ENCODE peak calls at places on chromosomes 5 and 9, in six cellular contexts. D is Peyer's patch; H is aorta; E is DND-41; I is naive thymus-derived CD4-positive, alpha-beta T cell; A is cardiac muscle cell. N is an unnamed sample.

GRCh38 chr9:133238851-133239532 is 29.9 kb upstream of the OBP2B start:
- DNase-seq in E (peak; percentile 19), H (peak; percentile 68), A (peak; percentile 83), D (peak; percentile 44), I (peak; percentile 64), N (peak; percentile 40)

GRCh38 chr9:105127863-105128220 is 116.6 kb upstream of the SLC44A1 start:
- DNase-seq in H (no peak), D (peak; percentile 48), I (peak; percentile 89), E (peak; percentile 84), A (no peak), N (peak; percentile 18)

GRCh38 chr5:120405923-120406322 is 58.2 kb upstream of the PRR16 start:
- DNase-seq in E (no peak), A (no peak), D (no peak), I (no peak), H (no peak), N (no peak)

GRCh38 chr9:136533775-136534157 is 12.1 kb downstream of the NOTCH1 start:
- DNase-seq in A (no peak), E (no peak), I (peak; percentile 29), D (peak; percentile 64), H (peak; percentile 77), N (peak; percentile 67)

GRCh38 chr9:122572456-122572855 is 10.7 kb downstream of the OR1L8 start:
- DNase-seq in E (no peak), A (no peak), H (no peak), I (no peak), D (no peak), N (no peak)

GRCh38 chr5:59608745-59609144 is 284.8 kb downstream of the PDE4D start:
- DNase-seq in D (no peak), I (no peak), H (no peak), A (no peak), E (peak; percentile 14), N (no peak)

GRCh38 chr9:78023003-78023741 is 8.4 kb downstream of the GNAQ start:
- DNase-seq in E (no peak), I (no peak), A (no peak), D (no peak), H (peak; percentile 56), N (no peak)

GRCh38 chr9:102669220-102669619 is 325.9 kb upstream of the CYLC2 start:
- DNase-seq in I (no peak), D (no peak), E (no peak), A (no peak), H (no peak), N (no peak)

GRCh38 chr5:151454166-151454565 is 6.8 kb downstream of the SLC36A1 start:
- DNase-seq in D (no peak), H (no peak), E (no peak), A (peak; percentile 23), I (no peak), N (no peak)

GRCh38 chr5:146213210-146213838 is 9.9 kb downstream of the RBM27 start:
- DNase-seq in H (no peak), E (no peak), D (no peak), A (peak; percentile 33), I (no peak), N (no peak)

GRCh38 chr9:92403153-92403552 is 1.2 kb downstream of the OGN start:
- DNase-seq in E (no peak), I (no peak), A (no peak), H (no peak), D (no peak), N (no peak)

GRCh38 chr5:171483453-171484177 is 64.2 kb downstream of the FGF18 start:
- DNase-seq in D (no peak), A (no peak), E (no peak), I (no peak), H (peak; percentile 93), N (no peak)

GRCh38 chr5:132457371-132458225 is 33.0 kb downstream of the IRF1 start:
- DNase-seq in E (peak; percentile 92), H (no peak), A (no peak), I (no peak), D (peak; percentile 67), N (no peak)

GRCh38 chr5:73282923-73283322 is 109.9 kb downstream of the TMEM174 start:
- DNase-seq in D (no peak), A (no peak), E (no peak), H (no peak), I (no peak), N (no peak)

GRCh38 chr9:136087741-136088480 is 7.2 kb downstream of the NACC2 start:
- DNase-seq in E (no peak), H (peak; percentile 32), A (no peak), I (no peak), D (no peak), N (no peak)

GRCh38 chr9:72526901-72527800 is 5.7 kb downstream of the TMC1 start:
- DNase-seq in E (peak; percentile 70), I (peak; percentile 63), A (peak; percentile 23), H (peak; percentile 86), D (peak; percentile 52), N (peak; percentile 62)

GRCh38 chr5:131305906-131306305 is 42.1 kb downstream of the CDC42SE2 start:
- DNase-seq in E (no peak), D (no peak), I (no peak), A (no peak), H (no peak), N (no peak)

GRCh38 chr5:178988436-178989220 is 6.5 kb downstream of the GRM6 start:
- DNase-seq in A (no peak), E (no peak), I (no peak), H (no peak), D (no peak), N (no peak)

GRCh38 chr5:178984145-178985072 is 10.7 kb downstream of the GRM6 start:
- DNase-seq in H (no peak), D (no peak), I (no peak), A (no peak), E (no peak), N (no peak)

GRCh38 chr5:178983728-178984127 is 11.4 kb downstream of the GRM6 start:
- DNase-seq in I (no peak), A (no peak), D (no peak), E (no peak), H (no peak), N (no peak)

GRCh38 chr5:178989311-178989710 is 5.8 kb downstream of the GRM6 start:
- DNase-seq in I (no peak), D (no peak), H (no peak), A (no peak), E (no peak), N (no peak)

GRCh38 chr5:178986326-178986960 is 8.7 kb downstream of the GRM6 start:
- DNase-seq in A (no peak), I (no peak), D (no peak), E (no peak), H (no peak), N (no peak)
- H3K9me3 ChIP-seq in A (no peaks in the 10 kb centered on the region), I (no peaks in the 10 kb centered on the region), D (peaks cover 6% of the 10 kb centered on the region), E (no peaks in the 10 kb centered on the region), H (peaks cover 35% of the 10 kb centered on the region), N (no peaks in the 10 kb centered on the region)

GRCh38 chr9:137734181-137734580 is 115.4 kb downstream of the EHMT1 start:
- DNase-seq in A (no peak), H (no peak), D (no peak), E (no peak), I (no peak), N (no peak)

GRCh38 chr9:137731947-137732813 is 113.4 kb downstream of the EHMT1 start:
- DNase-seq in A (no peak), D (no peak), H (no peak), I (no peak), E (no peak), N (no peak)

GRCh38 chr9:137731216-137731946 is 112.6 kb downstream of the EHMT1 start:
- DNase-seq in H (no peak), E (no peak), D (no peak), I (no peak), A (no peak), N (no peak)

GRCh38 chr9:137728444-137729311 is 109.9 kb downstream of the EHMT1 start:
- DNase-seq in D (no peak), A (no peak), E (no peak), H (no peak), I (no peak), N (no peak)

DNA sequence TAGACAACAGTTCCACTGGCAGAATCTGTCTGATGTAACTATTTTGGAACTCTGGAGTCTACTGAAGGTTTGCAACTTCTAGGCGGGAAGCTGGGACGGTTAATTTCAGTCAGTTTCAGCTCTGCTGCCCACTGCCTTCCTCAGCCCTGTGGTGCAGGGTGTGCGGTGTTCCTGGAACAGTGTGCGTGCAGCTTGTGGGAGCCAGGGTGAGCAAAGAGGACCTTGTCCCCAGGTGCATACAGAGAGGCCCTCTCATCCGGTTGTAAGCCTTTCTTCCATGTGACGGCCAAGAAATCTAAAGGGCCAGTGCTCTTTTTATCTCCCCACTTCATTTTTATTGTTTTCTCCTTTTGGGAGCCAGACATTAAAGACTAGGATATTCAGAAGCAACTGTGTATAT is 114.6 kb downstream of the EHMT1 start:
- DNase-seq in D (no peak), H (no peak), E (no peak), A (no peak), I (no peak), N (no peak)
- H3K9me3 ChIP-seq in D (no peaks in the 10 kb centered on the region), H (peaks cover 1% of the 10 kb centered on the region), E (peaks cover 33% of the 10 kb centered on the region), A (no peaks in the 10 kb centered on the region), I (no peaks in the 10 kb centered on the region), N (peaks cover 7% of the 10 kb centered on the region)

GRCh38 chr9:101117091-101117490 is 88.6 kb downstream of the PLPPR1 start:
- DNase-seq in D (no peak), A (no peak), I (no peak), H (no peak), E (no peak), N (no peak)

GRCh38 chr9:101119206-101119819 is 90.8 kb downstream of the PLPPR1 start:
- DNase-seq in H (no peak), I (no peak), A (peak; percentile 70), D (no peak), E (peak; percentile 20), N (no peak)

GRCh38 chr9:101126556-101126955 is 98.0 kb downstream of the PLPPR1 start:
- DNase-seq in I (no peak), A (no peak), D (no peak), E (no peak), H (no peak), N (no peak)

DNA sequence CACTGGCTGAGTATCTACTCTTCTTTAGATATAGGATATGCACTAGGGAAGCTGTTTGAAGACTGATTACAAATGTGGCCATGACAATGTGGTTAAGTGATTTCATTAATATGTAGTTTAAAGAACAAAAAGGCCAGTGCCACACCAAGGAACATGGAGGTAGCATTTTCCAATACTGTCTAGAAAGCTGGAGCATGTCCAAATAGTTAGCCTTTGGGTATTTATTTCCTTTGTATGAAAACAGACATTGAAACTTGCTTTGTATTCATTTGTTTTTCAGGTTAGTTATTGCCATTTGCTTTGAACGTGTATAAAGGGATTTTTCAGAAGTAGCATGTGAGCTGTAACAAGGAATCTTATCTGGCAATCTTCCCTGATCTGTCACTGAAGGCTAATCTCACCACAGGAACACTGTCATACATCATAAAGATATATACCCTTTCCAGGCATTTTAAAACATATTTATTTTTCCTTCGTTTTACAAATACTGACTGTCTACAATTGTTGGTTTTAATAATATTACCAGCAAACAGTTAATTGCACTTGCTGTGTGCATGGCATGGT is 93.4 kb downstream of the PLPPR1 start:
- DNase-seq in I (no peak), D (no peak), E (no peak), A (no peak), H (no peak), N (no peak)
- H3K9me3 ChIP-seq in I (no peaks in the 10 kb centered on the region), D (no peaks in the 10 kb centered on the region), E (no peaks in the 10 kb centered on the region), A (no peaks in the 10 kb centered on the region), H (no peaks in the 10 kb centered on the region), N (no peaks in the 10 kb centered on the region)

GRCh38 chr5:141306630-141307029 is 2.8 kb upstream of the SLC25A2 start:
- DNase-seq in I (no peak), D (no peak), E (no peak), A (no peak), H (no peak), N (no peak)

GRCh38 chr5:141298376-141298775 is 5.5 kb downstream of the SLC25A2 start:
- DNase-seq in E (no peak), H (no peak), A (no peak), D (no peak), I (no peak), N (no peak)

GRCh38 chr5:141303756-141304155 is at the start of gene SLC25A2:
- DNase-seq in A (no peak), I (no peak), E (no peak), H (no peak), D (no peak), N (no peak)
- H3K9me3 ChIP-seq in A (no peaks in the 10 kb centered on the region), I (peaks cover 4% of the 10 kb centered on the region), E (peaks cover 5% of the 10 kb centered on the region), H (peaks cover 14% of the 10 kb centered on the region), D (peaks cover 16% of the 10 kb centered on the region), N (peaks cover 18% of the 10 kb centered on the region)

N was measured in T-helper 17 cell.